ENCODE peak calls at places on chromosomes 3 and 15, in five cellular contexts. H is kidney glomerular epithelial cell; F is stimulated activated CD4-positive, alpha-beta T cell treated with anti-CD3 and anti-CD28 coated beads, Interleukin-1b, Interleukin-23, amount 100 ng/mL, for 24 hours; I is Peyer's patch; B is COR-L47. J is an unnamed sample.

GRCh38 chr15:100671858-100672543 is 69.6 kb downstream of the ASB7 start:
- DNase-seq in H (no peak), I (no peak), F (no peak), B (no peak), J (peak; percentile 51)

GRCh38 chr3:189664311-189664710 is 33.1 kb downstream of the TP63 start:
- DNase-seq in F (no peak), H (peak; percentile 75), B (no peak), I (no peak), J (peak; percentile 77)

GRCh38 chr3:10782011-10782410 is 34.0 kb upstream of the SLC6A11 start:
- DNase-seq in F (no peak), H (no peak), I (no peak), B (no peak), J (no peak)

GRCh38 chr3:195385526-195385925 is 57.3 kb downstream of the ACAP2 start:
- DNase-seq in I (no peak), F (no peak), H (peak; percentile 28), B (no peak), J (peak; percentile 54)

GRCh38 chr3:166274342-166274741 is 437.1 kb upstream of the BCHE start:
- DNase-seq in B (no peak), I (no peak), H (no peak), F (no peak), J (peak; percentile 9)

GRCh38 chr15:85582076-85582718 is 201.8 kb downstream of the AKAP13 start:
- DNase-seq in I (peak; percentile 65), B (no peak), H (peak; percentile 66), F (no peak), J (no peak)

GRCh38 chr3:184372911-184373310 is 5.1 kb downstream of the THPO start:
- DNase-seq in B (no peak), H (no peak), I (no peak), F (no peak), J (no peak)

GRCh38 chr3:197174927-197175326 is 123.5 kb downstream of the DLG1 start:
- DNase-seq in I (no peak), B (no peak), H (no peak), F (no peak), J (no peak)

GRCh38 chr3:18683900-18684299 is 258.8 kb upstream of the SATB1 start:
- DNase-seq in B (no peak), I (no peak), H (no peak), F (no peak), J (no peak)

GRCh38 chr3:113113361-113113760 is 98.0 kb upstream of the BOC start:
- DNase-seq in F (no peak), I (no peak), H (no peak), B (no peak), J (no peak)

GRCh38 chr15:36584511-36584910 is 5.1 kb downstream of the CDIN1 start:
- DNase-seq in F (no peak), H (no peak), I (no peak), B (no peak), J (no peak)

GRCh38 chr15:81311834-81312459 is 12.0 kb downstream of the STARD5 start:
- DNase-seq in I (peak; percentile 81), H (no peak), B (no peak), F (no peak), J (no peak)

GRCh38 chr3:15795563-15796308 is 2.0 kb downstream of the ANKRD28 start:
- DNase-seq in B (no peak), F (no peak), H (peak; percentile 63), I (no peak), J (peak; percentile 59)

GRCh38 chr3:1093216-1093615 is 392 bp downstream of the CNTN6 start:
- DNase-seq in B (no peak), H (no peak), I (no peak), F (no peak), J (no peak)

GRCh38 chr15:101495334-101496197 is 6.1 kb upstream of the PCSK6 start:
- DNase-seq in F (no peak), I (no peak), H (no peak), B (no peak), J (no peak)

GRCh38 chr15:52440414-52440813 is 88.3 kb downstream of the MYO5A start:
- DNase-seq in F (no peak), H (peak; percentile 32), B (no peak), I (no peak), J (peak; percentile 19)

GRCh38 chr3:179868715-179869114 is 168.0 kb downstream of the PEX5L start:
- DNase-seq in I (no peak), B (no peak), H (no peak), F (no peak), J (no peak)

GRCh38 chr3:73542127-73542526 is 82.6 kb downstream of the PDZRN3 start:
- DNase-seq in B (peak; percentile 45), F (no peak), H (no peak), I (no peak), J (no peak)

GRCh38 chr15:64681424-64682024 is 93.9 kb downstream of the RBPMS2 start:
- DNase-seq in F (no peak), I (no peak), B (peak; percentile 75), H (peak; percentile 41), J (peak; percentile 79)

GRCh38 chr3:106765342-106765741 is 611.9 kb upstream of the CCDC54 start:
- DNase-seq in B (no peak), F (no peak), H (peak; percentile 49), I (no peak), J (peak; percentile 93)

GRCh38 chr15:78195735-78196201 is 38.6 kb downstream of the ACSBG1 start:
- DNase-seq in F (no peak), H (peak; percentile 8), B (no peak), I (peak; percentile 56), J (peak; percentile 32)

GRCh38 chr3:129132097-129132866 is 10.7 kb upstream of the RAB43 start:
- DNase-seq in H (no peak), I (no peak), B (no peak), F (no peak), J (no peak)

GRCh38 chr3:120350431-120350941 is 1.3 kb upstream of the LRRC58 start:
- DNase-seq in I (no peak), H (peak; percentile 9), B (no peak), F (no peak), J (peak; percentile 54)

GRCh38 chr3:17730318-17730967 is 12.0 kb downstream of the TBC1D5 start:
- DNase-seq in B (peak; percentile 73), F (no peak), I (no peak), H (no peak), J (peak; percentile 53)

GRCh38 chr3:43025423-43025822 is 46.3 kb downstream of the GASK1A start:
- DNase-seq in I (no peak), F (no peak), H (no peak), B (no peak), J (peak; percentile 36)

GRCh38 chr3:128095222-128095703 is 28.3 kb downstream of the RUVBL1 start:
- DNase-seq in F (peak; percentile 39), B (peak; percentile 72), I (peak; percentile 75), H (peak; percentile 74), J (peak; percentile 96)

GRCh38 chr15:89368566-89369223 is 34.1 kb upstream of the POLG start:
- DNase-seq in H (no peak), I (no peak), F (no peak), B (peak; percentile 8), J (peak; percentile 57)

J was measured in astrocyte of the hippocampus.